ENCODE peak calls at places on chromosomes 5 and 9, in ten cellular contexts. Z is activated T-helper 1 cell treated with Interleukin-2 at 50 U/mL for 16 hours; A is GM12865; S is lung microvascular endothelial cell; E is GM12891; U is substantia nigra; T is ELR; K is activated effector memory CD4-positive, alpha-beta T cell treated with anti-CD3 and anti-CD28 coated beads, Interleukin-2, amount 50 U/mL, for 16 hours; H is endothelial cell; D is AG08396. I is an unnamed sample.

GRCh38 chr9:36950389-36950788 is 83.7 kb downstream of the PAX5 start:
- DNase-seq in E (no peak), Z (no peak), S (no peak), H (no peak), D (no peak), A (no peak), U (no peak), T (no peak), K (peak), I (no peak)

GRCh38 chr5:96663608-96664007 is 1.4 kb downstream of the CAST start:
- DNase-seq in Z (no peak), K (no peak), D (no peak), A (no peak), U (no peak), S (peak), T (no peak), H (no peak), E (no peak), I (no peak)

GRCh38 chr9:134591573-134591981 is 50.0 kb upstream of the COL5A1 start:
- DNase-seq in H (no peak), K (peak), Z (no peak), D (no peak), S (no peak), A (no peak), E (no peak), T (peak), U (no peak), I (no peak)

GRCh38 chr5:67253911-67254310 is 57.3 kb upstream of the CD180 start:
- DNase-seq in Z (no peak), U (no peak), E (no peak), H (no peak), D (no peak), T (no peak), K (no peak), A (no peak), S (no peak), I (no peak)

GRCh38 chr5:172958268-172959046 is 767 bp upstream of the RPL26L1 start:
- DNase-seq in E (peak), H (peak), K (peak), Z (peak), U (peak), D (peak), A (peak), S (peak), T (peak), I (peak)

GRCh38 chr5:169251685-169252084 is 49.3 kb downstream of the SLIT3 start:
- DNase-seq in H (no peak), K (no peak), Z (no peak), D (no peak), T (no peak), U (no peak), E (no peak), A (no peak), S (no peak), I (no peak)

GRCh38 chr9:34592895-34593601 is 3.5 kb upstream of the CNTFR start:
- DNase-seq in U (no peak), T (peak), D (no peak), Z (no peak), S (no peak), E (no peak), K (no peak), H (no peak), A (no peak), I (peak)

GRCh38 chr5:37792976-37793328 is 46.9 kb downstream of the GDNF start:
- DNase-seq in T (peak), K (no peak), Z (no peak), H (no peak), A (no peak), D (peak), S (no peak), U (no peak), E (no peak), I (no peak)

GRCh38 chr9:31304576-31304975 is 1079.9 kb upstream of the ACO1 start:
- DNase-seq in D (no peak), T (peak), U (no peak), E (no peak), H (no peak), S (peak), Z (no peak), K (no peak), A (no peak), I (no peak)

GRCh38 chr9:127132921-127133647 is 10.6 kb upstream of the ANGPTL2 start:
- DNase-seq in A (no peak), T (peak), U (no peak), H (no peak), D (no peak), S (no peak), E (no peak), K (peak), Z (no peak), I (peak)

GRCh38 chr5:97550164-97550563 is 367.1 kb upstream of the RIOK2 start:
- DNase-seq in Z (no peak), T (peak), U (no peak), E (no peak), D (peak), H (no peak), S (no peak), A (no peak), K (no peak), I (peak)

GRCh38 chr5:72206160-72206559 is 98.9 kb downstream of the MAP1B start:
- DNase-seq in Z (no peak), S (no peak), K (no peak), E (no peak), U (no peak), H (no peak), D (no peak), T (no peak), A (no peak), I (no peak)

GRCh38 chr5:177474094-177474493 is 660 bp upstream of the DBN1 start:
- DNase-seq in S (no peak), U (no peak), K (no peak), T (no peak), A (no peak), Z (no peak), D (no peak), H (no peak), E (no peak), I (no peak)

GRCh38 chr9:19787672-19788071 is 1.2 kb downstream of the SLC24A2 start:
- DNase-seq in H (no peak), E (no peak), D (no peak), Z (no peak), K (no peak), A (no peak), U (no peak), S (no peak), T (no peak), I (no peak)

GRCh38 chr5:57456056-57456455 is 26.6 kb downstream of the ACTBL2 start:
- DNase-seq in A (no peak), T (no peak), D (no peak), S (no peak), H (no peak), Z (no peak), U (no peak), K (no peak), E (no peak), I (peak)

GRCh38 chr5:139150359-139150999 is 47.7 kb downstream of the SIL1 start:
- DNase-seq in H (no peak), E (no peak), K (no peak), S (no peak), A (no peak), U (no peak), Z (no peak), T (no peak), D (no peak), I (no peak)

GRCh38 chr5:82952326-82952725 is 124.9 kb downstream of the TMEM167A start:
- DNase-seq in A (no peak), Z (no peak), K (no peak), E (no peak), D (no peak), H (no peak), S (no peak), U (no peak), T (peak), I (no peak)

GRCh38 chr9:71812385-71812784 is 44.1 kb upstream of the CEMIP2 start:
- DNase-seq in S (peak), E (no peak), T (no peak), Z (no peak), K (no peak), D (no peak), U (no peak), H (no peak), A (no peak), I (no peak)

GRCh38 chr5:122192883-122193496 is 63.6 kb downstream of the ZNF474 start:
- DNase-seq in H (peak), A (peak), E (no peak), U (no peak), S (peak), T (peak), K (no peak), D (peak), Z (no peak), I (peak)

GRCh38 chr5:71653119-71653518 is 66.0 kb upstream of the CARTPT start:
- DNase-seq in A (no peak), H (no peak), K (no peak), S (no peak), T (no peak), U (no peak), Z (no peak), E (no peak), D (no peak), I (no peak)

GRCh38 chr9:108671156-108671555 is 184.6 kb downstream of the ACTL7B start:
- DNase-seq in Z (no peak), E (no peak), A (no peak), U (no peak), H (no peak), D (no peak), S (peak), K (no peak), T (peak), I (no peak)

GRCh38 chr5:141992349-141992963 is 20.4 kb downstream of the GNPDA1 start:
- DNase-seq in A (peak), H (peak), S (peak), U (no peak), Z (peak), D (peak), E (no peak), K (peak), T (peak), I (peak)

GRCh38 chr9:100990605-100991381 is 37.7 kb upstream of the PLPPR1 start:
- DNase-seq in K (no peak), D (no peak), S (no peak), A (no peak), T (no peak), H (no peak), E (no peak), U (no peak), Z (no peak), I (no peak)

GRCh38 chr5:107744418-107745330 is 73.9 kb upstream of the EFNA5 start:
- DNase-seq in A (no peak), K (no peak), S (no peak), U (no peak), T (no peak), E (no peak), D (no peak), H (no peak), Z (no peak), I (no peak)

GRCh38 chr5:141840295-141840812 is 37.9 kb downstream of the PCDH1 start:
- DNase-seq in U (no peak), T (no peak), E (no peak), S (no peak), K (no peak), H (no peak), Z (no peak), D (no peak), A (no peak), I (no peak)

GRCh38 chr5:91381774-91382492 is 1.2 kb downstream of the ARRDC3 start:
- DNase-seq in Z (peak), D (peak), K (peak), A (peak), E (no peak), S (peak), H (peak), T (peak), U (peak), I (peak)

GRCh38 chr9:362936-363335 is 148.3 kb downstream of the DOCK8 start:
- DNase-seq in D (no peak), H (no peak), K (no peak), Z (no peak), S (no peak), A (no peak), E (no peak), U (no peak), T (no peak), I (no peak)

GRCh38 chr9:101376117-101376866 is 8.5 kb downstream of the BAAT start:
- DNase-seq in A (no peak), Z (no peak), T (peak), S (no peak), D (peak), U (no peak), H (no peak), K (no peak), E (no peak), I (no peak)

GRCh38 chr9:123360161-123361085 is 4.4 kb downstream of the CRB2 start:
- DNase-seq in A (peak), H (peak), S (no peak), T (no peak), K (peak), U (no peak), D (no peak), E (peak), Z (no peak), I (peak)

GRCh38 chr9:136762915-136763648 is 1.2 kb downstream of the LCN15 start:
- DNase-seq in E (no peak), U (no peak), K (peak), D (no peak), H (peak), Z (no peak), S (peak), A (peak), T (peak), I (peak)

GRCh38 chr5:59450245-59450644 is 443.3 kb downstream of the PDE4D start:
- DNase-seq in U (no peak), A (peak), S (no peak), T (peak), E (no peak), H (no peak), Z (no peak), K (no peak), D (no peak), I (no peak)

I was measured in retina.